ENCODE peak calls at places on chromosomes 2 and 18, in four cellular contexts. One of them, this sample, is unnamed.

GRCh38 chr2:239365071-239365781 is 35.6 kb downstream of the HDAC4 start:
- DNase-seq in colonic mucosa: no peak
- DNase-seq in IMR-90: no peak
- DNase-seq in activated naive CD8-positive, alpha-beta T cell treated with anti-CD3 and anti-CD28 coated beads, Interleukin-2, amount 50 U/mL, for 24 hours: no peak
- DNase-seq in this sample: peak; percentile 74

GRCh38 chr2:148582679-148583511 is 61.7 kb upstream of the EPC2 start:
- DNase-seq in IMR-90: peak; percentile 4
- DNase-seq in colonic mucosa: no peak
- DNase-seq in activated naive CD8-positive, alpha-beta T cell treated with anti-CD3 and anti-CD28 coated beads, Interleukin-2, amount 50 U/mL, for 24 hours: no peak
- DNase-seq in this sample: no peak

GRCh38 chr2:95389256-95390119 is 13.0 kb upstream of the FAHD2A start:
- DNase-seq in IMR-90: peak; percentile 49
- DNase-seq in activated naive CD8-positive, alpha-beta T cell treated with anti-CD3 and anti-CD28 coated beads, Interleukin-2, amount 50 U/mL, for 24 hours: peak; percentile 65
- DNase-seq in colonic mucosa: peak; percentile 53
- DNase-seq in this sample: peak; percentile 46

GRCh38 chr2:96427917-96428316 is 77.2 kb downstream of the NEURL3 start:
- DNase-seq in colonic mucosa: no peak
- DNase-seq in activated naive CD8-positive, alpha-beta T cell treated with anti-CD3 and anti-CD28 coated beads, Interleukin-2, amount 50 U/mL, for 24 hours: no peak
- DNase-seq in IMR-90: peak; percentile 70
- DNase-seq in this sample: no peak

GRCh38 chr2:233156001-233156400 is 95.5 kb upstream of the ATG16L1 start:
- DNase-seq in IMR-90: no peak
- DNase-seq in activated naive CD8-positive, alpha-beta T cell treated with anti-CD3 and anti-CD28 coated beads, Interleukin-2, amount 50 U/mL, for 24 hours: no peak
- DNase-seq in colonic mucosa: no peak
- DNase-seq in this sample: no peak

GRCh38 chr2:222306393-222307137 is 7.8 kb upstream of the PAX3 start:
- DNase-seq in IMR-90: no peak
- DNase-seq in activated naive CD8-positive, alpha-beta T cell treated with anti-CD3 and anti-CD28 coated beads, Interleukin-2, amount 50 U/mL, for 24 hours: no peak
- DNase-seq in colonic mucosa: no peak
- DNase-seq in this sample: no peak

GRCh38 chr18:48031011-48031480 is 100.6 kb upstream of the SMAD2 start:
- DNase-seq in IMR-90: peak; percentile 34
- DNase-seq in colonic mucosa: peak; percentile 73
- DNase-seq in activated naive CD8-positive, alpha-beta T cell treated with anti-CD3 and anti-CD28 coated beads, Interleukin-2, amount 50 U/mL, for 24 hours: no peak
- DNase-seq in this sample: peak; percentile 85

GRCh38 chr18:74489631-74490030 is 6.5 kb upstream of the CNDP2 start:
- DNase-seq in activated naive CD8-positive, alpha-beta T cell treated with anti-CD3 and anti-CD28 coated beads, Interleukin-2, amount 50 U/mL, for 24 hours: no peak
- DNase-seq in colonic mucosa: no peak
- DNase-seq in IMR-90: peak; percentile 46
- DNase-seq in this sample: no peak

GRCh38 chr18:26133652-26134051 is at the start of gene PSMA8:
- DNase-seq in activated naive CD8-positive, alpha-beta T cell treated with anti-CD3 and anti-CD28 coated beads, Interleukin-2, amount 50 U/mL, for 24 hours: peak; percentile 41
- DNase-seq in colonic mucosa: no peak
- DNase-seq in IMR-90: no peak
- DNase-seq in this sample: no peak

GRCh38 chr2:83915381-83915780 is 543.7 kb downstream of the SUCLG1 start:
- DNase-seq in activated naive CD8-positive, alpha-beta T cell treated with anti-CD3 and anti-CD28 coated beads, Interleukin-2, amount 50 U/mL, for 24 hours: no peak
- DNase-seq in colonic mucosa: no peak
- DNase-seq in IMR-90: no peak
- DNase-seq in this sample: no peak

GRCh38 chr2:104406273-104406726 is 447.6 kb upstream of the POU3F3 start:
- DNase-seq in colonic mucosa: no peak
- DNase-seq in IMR-90: no peak
- DNase-seq in activated naive CD8-positive, alpha-beta T cell treated with anti-CD3 and anti-CD28 coated beads, Interleukin-2, amount 50 U/mL, for 24 hours: no peak
- DNase-seq in this sample: no peak

GRCh38 chr18:8839285-8839684 is 133.9 kb downstream of the MTCL1 start:
- DNase-seq in activated naive CD8-positive, alpha-beta T cell treated with anti-CD3 and anti-CD28 coated beads, Interleukin-2, amount 50 U/mL, for 24 hours: no peak
- DNase-seq in colonic mucosa: no peak
- DNase-seq in IMR-90: no peak
- DNase-seq in this sample: no peak

GRCh38 chr2:36392854-36393253 is 37.3 kb downstream of the CRIM1 start:
- DNase-seq in IMR-90: no peak
- DNase-seq in colonic mucosa: no peak
- DNase-seq in activated naive CD8-positive, alpha-beta T cell treated with anti-CD3 and anti-CD28 coated beads, Interleukin-2, amount 50 U/mL, for 24 hours: no peak
- DNase-seq in this sample: no peak

GRCh38 chr2:216799873-216800421 is 59.9 kb downstream of the TNP1 start:
- DNase-seq in IMR-90: peak; percentile 74
- DNase-seq in activated naive CD8-positive, alpha-beta T cell treated with anti-CD3 and anti-CD28 coated beads, Interleukin-2, amount 50 U/mL, for 24 hours: no peak
- DNase-seq in colonic mucosa: peak; percentile 33
- DNase-seq in this sample: no peak

GRCh38 chr2:54041135-54041534 is 70.3 kb upstream of the PSME4 start:
- DNase-seq in IMR-90: no peak
- DNase-seq in activated naive CD8-positive, alpha-beta T cell treated with anti-CD3 and anti-CD28 coated beads, Interleukin-2, amount 50 U/mL, for 24 hours: peak; percentile 75
- DNase-seq in colonic mucosa: no peak
- DNase-seq in this sample: no peak

GRCh38 chr2:235381261-235381912 is 112.5 kb upstream of the AGAP1 start:
- DNase-seq in activated naive CD8-positive, alpha-beta T cell treated with anti-CD3 and anti-CD28 coated beads, Interleukin-2, amount 50 U/mL, for 24 hours: no peak
- DNase-seq in IMR-90: peak; percentile 44
- DNase-seq in colonic mucosa: no peak
- DNase-seq in this sample: no peak

GRCh38 chr18:78965917-78966878 is 13.4 kb upstream of the SALL3 start:
- DNase-seq in activated naive CD8-positive, alpha-beta T cell treated with anti-CD3 and anti-CD28 coated beads, Interleukin-2, amount 50 U/mL, for 24 hours: no peak
- DNase-seq in IMR-90: no peak
- DNase-seq in colonic mucosa: no peak
- DNase-seq in this sample: no peak

GRCh38 chr2:108414256-108414876 is 34.6 kb upstream of the GCC2 start:
- DNase-seq in colonic mucosa: no peak
- DNase-seq in IMR-90: peak; percentile 6
- DNase-seq in activated naive CD8-positive, alpha-beta T cell treated with anti-CD3 and anti-CD28 coated beads, Interleukin-2, amount 50 U/mL, for 24 hours: no peak
- DNase-seq in this sample: no peak

GRCh38 chr18:904135-905090 is at the start of gene ADCYAP1:
- DNase-seq in colonic mucosa: no peak
- DNase-seq in activated naive CD8-positive, alpha-beta T cell treated with anti-CD3 and anti-CD28 coated beads, Interleukin-2, amount 50 U/mL, for 24 hours: no peak
- DNase-seq in IMR-90: no peak
- DNase-seq in this sample: peak; percentile 46

GRCh38 chr18:79872423-79872822 is 74.7 kb downstream of the KCNG2 start:
- DNase-seq in activated naive CD8-positive, alpha-beta T cell treated with anti-CD3 and anti-CD28 coated beads, Interleukin-2, amount 50 U/mL, for 24 hours: no peak
- DNase-seq in IMR-90: no peak
- DNase-seq in colonic mucosa: no peak
- DNase-seq in this sample: no peak

GRCh38 chr2:30267161-30267568 is 35.8 kb downstream of the LBH start:
- DNase-seq in activated naive CD8-positive, alpha-beta T cell treated with anti-CD3 and anti-CD28 coated beads, Interleukin-2, amount 50 U/mL, for 24 hours: peak; percentile 68
- DNase-seq in IMR-90: no peak
- DNase-seq in colonic mucosa: no peak
- DNase-seq in this sample: no peak

GRCh38 chr18:42268186-42268725 is 313.2 kb downstream of the PIK3C3 start:
- DNase-seq in activated naive CD8-positive, alpha-beta T cell treated with anti-CD3 and anti-CD28 coated beads, Interleukin-2, amount 50 U/mL, for 24 hours: no peak
- DNase-seq in IMR-90: no peak
- DNase-seq in colonic mucosa: no peak
- DNase-seq in this sample: no peak

GRCh38 chr2:119028327-119029174 is 86.6 kb downstream of the MARCO start:
- DNase-seq in IMR-90: peak; percentile 25
- DNase-seq in activated naive CD8-positive, alpha-beta T cell treated with anti-CD3 and anti-CD28 coated beads, Interleukin-2, amount 50 U/mL, for 24 hours: peak; percentile 5
- DNase-seq in colonic mucosa: peak; percentile 50
- DNase-seq in this sample: no peak

GRCh38 chr2:15769676-15770075 is 170.7 kb upstream of the MYCN start:
- DNase-seq in activated naive CD8-positive, alpha-beta T cell treated with anti-CD3 and anti-CD28 coated beads, Interleukin-2, amount 50 U/mL, for 24 hours: no peak
- DNase-seq in colonic mucosa: no peak
- DNase-seq in IMR-90: no peak
- DNase-seq in this sample: no peak

This sample was measured in lower leg skin.